ENCODE peak calls at places on chromosomes 13 and 19, in eight cellular contexts. Z, Y, F, H, J, C, W and A are unnamed samples.

GRCh38 chr19:58396691-58397532 is 1.5 kb downstream of the RNF225 start:
- DNase-seq in C (no peak), J (no peak), Z (no peak), Y (no peak), H (no peak), F (no peak), W (no peak), A (no peak)

GRCh38 chr19:30297969-30298368 is 74.2 kb upstream of the ZNF536 start:
- DNase-seq in Z (no peak), H (no peak), F (no peak), W (no peak), C (no peak), Y (no peak), J (no peak), A (no peak)

GRCh38 chr19:17681505-17682125 is 6.5 kb downstream of the UNC13A start:
- DNase-seq in W (no peak), C (no peak), Y (no peak), H (peak), Z (peak), J (peak), F (no peak), A (no peak)

GRCh38 chr19:38736036-38736412 is 8.2 kb downstream of the CAPN12 start:
- DNase-seq in Z (no peak), W (peak), F (peak), Y (peak), J (no peak), H (peak), C (no peak), A (no peak)

GRCh38 chr13:111431241-111431640 is 110.8 kb downstream of the TEX29 start:
- DNase-seq in Z (no peak), H (no peak), C (no peak), Y (no peak), J (no peak), F (no peak), W (no peak), A (no peak)

GRCh38 chr13:99639126-99639525 is 137.9 kb downstream of the TM9SF2 start:
- DNase-seq in H (no peak), Z (no peak), J (no peak), C (no peak), F (no peak), W (no peak), Y (peak), A (no peak)

GRCh38 chr19:7159105-7159933 is 89.8 kb downstream of the ZNF557 start:
- DNase-seq in Y (no peak), C (no peak), H (peak), Z (peak), J (no peak), W (peak), F (peak), A (no peak)

GRCh38 chr13:80166352-80166751 is 174.6 kb downstream of the SPRY2 start:
- DNase-seq in F (no peak), Z (no peak), C (no peak), J (no peak), H (no peak), Y (no peak), W (no peak), A (no peak)

GRCh38 chr19:50214699-50215543 is 11.5 kb downstream of the MYH14 start:
- DNase-seq in Z (no peak), J (peak), H (peak), C (no peak), W (peak), F (no peak), Y (peak), A (peak)

GRCh38 chr19:29491995-29492577 is 33.7 kb upstream of the VSTM2B start:
- DNase-seq in Z (no peak), H (no peak), J (no peak), F (no peak), C (no peak), W (no peak), Y (no peak), A (no peak)

GRCh38 chr13:35714588-35714987 is 238.1 kb upstream of the MAB21L1 start:
- DNase-seq in F (no peak), H (no peak), Z (no peak), C (no peak), J (no peak), W (no peak), Y (no peak), A (no peak)

GRCh38 chr19:12126707-12127106 is 13.4 kb downstream of the ZNF20 start:
- DNase-seq in H (no peak), F (no peak), J (no peak), Z (no peak), W (no peak), Y (no peak), C (no peak), A (no peak)

GRCh38 chr19:17325881-17326594 is 8.6 kb downstream of the ANO8 start:
- DNase-seq in H (no peak), Z (no peak), Y (peak), W (no peak), F (no peak), C (peak), J (no peak), A (no peak)

GRCh38 chr13:104586010-104586746 is 1520.0 kb upstream of the SLC10A2 start:
- DNase-seq in W (no peak), F (no peak), J (no peak), H (peak), C (no peak), Z (peak), Y (no peak), A (no peak)

GRCh38 chr19:28485300-28485699 is 727.7 kb downstream of the UQCRFS1 start:
- DNase-seq in Y (no peak), F (no peak), C (no peak), W (peak), Z (no peak), H (peak), J (no peak), A (no peak)

GRCh38 chr19:47284324-47284899 is 9.7 kb downstream of the INAFM1 start:
- DNase-seq in H (peak), Y (no peak), C (no peak), Z (peak), J (no peak), F (no peak), W (no peak), A (no peak)

GRCh38 chr13:40292108-40292507 is 374.3 kb downstream of the FOXO1 start:
- DNase-seq in Z (no peak), Y (no peak), C (no peak), H (no peak), J (no peak), F (no peak), W (no peak), A (no peak)

GRCh38 chr13:76552807-76553206 is 333.4 kb downstream of the KCTD12 start:
- DNase-seq in Y (no peak), H (no peak), W (no peak), F (no peak), J (no peak), C (no peak), Z (no peak), A (no peak)

GRCh38 chr19:8180018-8180417 is 29.2 kb upstream of the CERS4 start:
- DNase-seq in Y (no peak), C (no peak), J (no peak), H (no peak), Z (no peak), W (no peak), F (no peak), A (no peak)

GRCh38 chr13:23842406-23842805 is 46.8 kb downstream of the MIPEP start:
- DNase-seq in H (no peak), F (no peak), C (no peak), Y (no peak), Z (no peak), W (no peak), J (no peak), A (no peak)

GRCh38 chr13:80214521-80214941 is 126.4 kb downstream of the SPRY2 start:
- DNase-seq in Z (peak), Y (no peak), W (no peak), J (no peak), H (peak), C (no peak), F (no peak), A (no peak)

GRCh38 chr19:868458-869244 is 9.2 kb downstream of the CFD start:
- DNase-seq in J (no peak), W (no peak), C (no peak), Z (no peak), Y (no peak), F (peak), H (no peak), A (no peak)

GRCh38 chr19:29687897-29688728 is 22.9 kb downstream of the PLEKHF1 start:
- DNase-seq in Y (no peak), Z (no peak), H (no peak), C (no peak), F (no peak), J (no peak), W (no peak), A (no peak)

GRCh38 chr13:24923305-24923640 is 159.3 kb downstream of the RNF17 start:
- DNase-seq in J (no peak), Y (no peak), C (no peak), F (no peak), W (no peak), H (peak), Z (peak), A (no peak)

GRCh38 chr19:38721977-38722773 is 22.1 kb downstream of the CAPN12 start:
- DNase-seq in J (no peak), F (no peak), Y (no peak), C (peak), Z (no peak), H (no peak), W (no peak), A (no peak)

GRCh38 chr19:678791-679388 is 2.7 kb downstream of the FSTL3 start:
- DNase-seq in C (no peak), J (no peak), F (no peak), Z (no peak), Y (no peak), H (no peak), W (no peak), A (no peak)

GRCh38 chr13:68386808-68387207 is 1156.7 kb upstream of the PCDH9 start:
- DNase-seq in C (no peak), Y (no peak), Z (no peak), J (no peak), W (no peak), H (no peak), F (no peak), A (no peak)

GRCh38 chr19:48445606-48446481 is at the start of gene GRWD1:
- DNase-seq in H (peak), C (peak), Z (peak), W (peak), Y (peak), J (peak), F (no peak), A (peak)
- TF ChIP-seq CTCF in H (peak), C (peak), Z (peak), W (no peak), Y (peak), J (no peak), F (peak), A (no peak)

DNA sequence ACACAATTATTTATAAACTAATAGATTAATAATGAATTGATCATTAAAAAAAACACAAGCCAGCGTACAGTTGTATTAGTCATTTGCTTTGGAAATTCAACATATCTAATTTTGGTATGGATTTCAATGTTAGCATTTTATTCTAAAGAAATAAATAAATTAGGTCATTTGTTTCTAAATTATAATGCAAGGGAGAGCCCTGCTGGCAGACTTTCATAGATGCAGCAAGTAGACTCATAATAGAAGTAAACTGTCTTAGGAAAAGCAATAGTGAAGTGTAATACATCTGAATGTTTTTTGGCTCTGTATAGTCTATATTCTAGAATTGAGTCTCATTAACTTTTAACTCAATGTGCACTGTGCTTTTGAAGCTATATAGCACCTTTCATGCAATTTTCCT is 982.4 kb upstream of the MIR17HG start:
- DNase-seq in H (peak), Z (no peak), C (no peak), W (no peak), Y (no peak), J (no peak), F (no peak), A (no peak)
- TF ChIP-seq CTCF in H (peak), Z (peak), C (no peak), W (no peak), Y (no peak), J (no peak), F (peak), A (peak)

DNA sequence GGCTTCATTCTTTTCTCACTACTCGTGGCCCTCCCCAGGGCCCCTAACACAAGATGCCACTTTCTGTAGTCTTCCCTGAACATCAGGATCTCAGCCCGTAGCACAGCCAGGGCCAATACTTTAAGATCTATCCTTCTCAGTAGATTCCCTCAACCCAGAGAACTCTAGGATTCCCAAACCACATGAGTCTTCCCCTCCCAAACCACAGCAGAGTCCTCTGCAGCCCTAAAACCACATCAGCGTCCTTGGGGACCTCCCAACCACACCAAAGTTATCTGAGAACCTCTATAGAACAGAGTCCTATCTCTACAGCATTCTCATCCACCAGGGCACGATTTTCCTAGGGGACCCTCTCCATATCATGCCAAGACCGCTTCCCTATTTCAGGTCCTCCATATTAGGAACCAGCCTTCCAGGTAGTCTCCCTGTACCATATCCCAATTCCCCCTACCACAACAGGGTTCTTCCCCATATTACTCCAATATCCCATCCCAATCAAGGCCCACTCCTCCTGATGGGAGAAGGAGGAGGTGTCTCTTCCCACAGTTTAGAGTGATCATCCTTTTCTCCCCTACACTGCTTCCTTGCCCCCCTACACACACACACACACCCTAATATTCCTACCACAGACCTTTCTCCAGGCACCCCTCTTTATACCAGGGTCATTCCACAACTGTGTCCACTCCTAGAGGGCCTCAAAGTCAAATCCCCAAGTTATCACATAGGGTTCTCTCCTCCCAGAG is 1.4 kb downstream of the DYRK1B start:
- DNase-seq in F (no peak), J (no peak), C (no peak), W (no peak), Y (no peak), Z (no peak), H (no peak), A (no peak)
- TF ChIP-seq CTCF in F (no peak), J (no peak), C (no peak), W (no peak), Y (no peak), Z (no peak), H (no peak), A (no peak)

GRCh38 chr19:33947565-33947964 is 150.9 kb downstream of the KCTD15 start:
- DNase-seq in J (no peak), Y (no peak), C (no peak), Z (no peak), W (no peak), F (no peak), H (no peak), A (no peak)
- TF ChIP-seq CTCF in J (no peak), Y (no peak), C (no peak), Z (peak), W (no peak), F (no peak), H (no peak), A (peak)

GRCh38 chr19:42401365-42402303 is 11.5 kb upstream of the CNFN start:
- DNase-seq in F (no peak), Y (peak), C (peak), Z (peak), H (peak), J (peak), W (peak), A (peak)
- TF ChIP-seq CTCF in F (peak), Y (peak), C (peak), Z (peak), H (peak), J (peak), W (no peak), A (peak)

DNA sequence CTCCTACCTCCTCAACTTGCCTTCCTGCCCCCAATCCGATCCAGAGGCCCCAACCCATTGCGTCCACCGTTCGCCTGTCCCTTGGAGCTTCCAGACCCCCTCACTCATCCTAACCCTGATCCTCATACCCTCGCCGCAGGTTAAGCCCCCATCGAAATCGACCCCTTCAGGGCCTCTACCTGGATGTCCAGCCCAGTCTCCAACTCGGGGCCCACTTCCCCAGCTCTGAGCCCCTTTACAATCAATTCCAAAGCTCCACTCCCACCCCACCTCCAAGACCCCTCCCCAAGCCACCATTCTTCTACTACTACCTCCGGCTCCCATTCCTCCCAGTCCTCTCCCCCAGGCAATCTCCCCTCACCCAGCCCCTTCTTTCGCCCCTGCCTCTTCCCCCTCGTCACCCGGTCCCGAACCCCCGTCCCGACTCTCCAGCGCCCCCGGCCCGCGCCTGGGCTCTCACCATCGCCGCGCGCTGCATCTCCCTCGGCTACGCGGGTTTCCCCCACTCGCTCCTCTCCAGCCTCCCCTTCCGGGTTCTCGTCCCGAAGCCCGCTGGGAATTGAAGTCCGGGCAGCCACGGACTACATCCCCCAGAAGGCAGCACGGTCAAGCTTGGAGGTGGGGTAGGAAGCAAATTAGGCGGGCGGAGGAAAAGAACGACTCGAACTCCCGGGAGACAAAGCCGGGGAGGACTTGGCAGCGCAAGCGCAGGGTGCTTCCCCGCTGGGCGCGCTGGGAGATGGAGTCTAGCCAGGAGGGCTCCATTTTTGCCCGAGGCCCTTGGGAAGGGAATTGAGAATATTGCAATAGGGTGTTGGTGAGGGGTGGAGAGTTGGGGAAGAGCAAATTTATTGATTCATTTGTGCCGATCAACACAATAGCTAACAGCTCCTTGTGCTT is at the start of gene FBXO46:
- DNase-seq in Y (peak), H (peak), W (peak), C (peak), J (peak), F (peak), Z (peak), A (peak)
- TF ChIP-seq CTCF in Y (no peak), H (peak), W (no peak), C (no peak), J (no peak), F (peak), Z (peak), A (peak)

GRCh38 chr19:57248646-57249045 is 8.2 kb downstream of the ZNF805 start:
- DNase-seq in Y (no peak), J (no peak), H (no peak), Z (no peak), W (no peak), C (no peak), F (no peak), A (no peak)

GRCh38 chr19:57244513-57244912 is 4.1 kb downstream of the ZNF805 start:
- DNase-seq in Y (no peak), Z (no peak), W (no peak), C (no peak), F (no peak), H (no peak), J (no peak), A (peak)

GRCh38 chr19:57242821-57243220 is 2.4 kb downstream of the ZNF805 start:
- DNase-seq in Y (no peak), H (no peak), F (no peak), J (no peak), C (no peak), Z (no peak), W (no peak), A (peak)

GRCh38 chr19:57245066-57245465 is 4.6 kb downstream of the ZNF805 start:
- DNase-seq in C (no peak), J (no peak), F (no peak), H (no peak), W (no peak), Z (no peak), Y (no peak), A (no peak)

GRCh38 chr19:57245959-57246358 is 5.5 kb downstream of the ZNF805 start:
- DNase-seq in Y (no peak), C (no peak), H (peak), W (no peak), Z (no peak), F (no peak), J (no peak), A (no peak)
- TF ChIP-seq CTCF in Y (no peak), C (no peak), H (no peak), W (no peak), Z (no peak), F (no peak), J (no peak), A (no peak)

DNA sequence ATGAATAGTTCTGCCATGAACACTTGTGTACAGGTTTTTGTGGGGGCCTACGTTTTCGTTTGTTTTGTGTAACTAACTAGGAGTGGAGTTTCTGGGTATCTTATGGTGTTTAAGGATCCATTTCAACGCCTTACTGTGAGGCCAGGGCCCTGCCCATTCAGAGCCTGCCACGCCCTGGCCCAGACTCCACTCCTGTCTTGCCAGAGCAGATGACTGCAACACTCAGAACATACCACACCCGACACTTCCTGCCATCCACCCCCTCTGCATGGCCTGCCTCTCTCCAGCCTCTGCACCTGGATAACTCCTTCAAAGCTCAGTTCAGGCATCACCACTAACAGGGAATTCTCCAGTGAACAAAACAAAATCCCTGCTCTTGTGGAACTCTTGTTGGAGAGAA is 43.2 kb downstream of the RGCC start:
- DNase-seq in W (peak), F (no peak), Y (no peak), C (no peak), H (no peak), J (no peak), Z (no peak), A (no peak)
- TF ChIP-seq CTCF in W (no peak), F (no peak), Y (no peak), C (no peak), H (no peak), J (no peak), Z (no peak), A (no peak)

GRCh38 chr13:30113531-30113930 is 193.8 kb downstream of the KATNAL1 start:
- DNase-seq in W (no peak), Y (no peak), H (no peak), J (no peak), C (no peak), F (no peak), Z (no peak), A (no peak)

GRCh38 chr13:30116379-30116778 is 191.0 kb downstream of the KATNAL1 start:
- DNase-seq in H (no peak), W (no peak), C (no peak), F (no peak), Z (no peak), Y (no peak), J (no peak), A (no peak)

GRCh38 chr13:30113983-30114491 is 193.3 kb downstream of the KATNAL1 start:
- DNase-seq in W (no peak), Y (no peak), C (no peak), Z (no peak), J (no peak), F (no peak), H (peak), A (no peak)

GRCh38 chr13:30114586-30115256 is 192.6 kb downstream of the KATNAL1 start:
- DNase-seq in Y (peak), W (peak), F (peak), C (peak), H (peak), Z (no peak), J (peak), A (peak)

GRCh38 chr13:30115257-30115600 is 192.1 kb downstream of the KATNAL1 start:
- DNase-seq in H (no peak), C (no peak), J (no peak), F (no peak), Y (no peak), W (no peak), Z (no peak), A (no peak)
- TF ChIP-seq CTCF in H (no peak), C (no peak), J (peak), F (peak), Y (no peak), W (no peak), Z (no peak), A (peak)

GRCh38 chr13:74573654-74574053 is 439.4 kb upstream of the KLF12 start:
- DNase-seq in C (no peak), F (no peak), W (no peak), H (no peak), Y (no peak), Z (no peak), J (no peak), A (no peak)
- TF ChIP-seq CTCF in C (no peak), F (peak), W (no peak), H (no peak), Y (no peak), Z (peak), J (no peak), A (no peak)